ENCODE peak calls at places on chromosomes 5 and 9, in six cellular contexts. One of them, this sample, is unnamed.

GRCh38 chr9:35811364-35812024 is 568 bp downstream of the SPAG8 start:
- DNase-seq in WTC11: no peak
- DNase-seq in HepG2: no peak
- DNase-seq in HCT116: no peak
- DNase-seq in K562: no peak
- DNase-seq in GM12878: no peak
- DNase-seq in this sample: no peak

GRCh38 chr5:180208038-180208434 is 975 bp downstream of the RASGEF1C start:
- DNase-seq in WTC11: no peak
- DNase-seq in HepG2: no peak
- DNase-seq in HCT116: no peak
- DNase-seq in K562: no peak
- DNase-seq in GM12878: no peak
- DNase-seq in this sample: no peak

GRCh38 chr5:187617-188451 is 3.5 kb upstream of the LRRC14B start:
- DNase-seq in WTC11: no peak
- DNase-seq in HepG2: no peak
- DNase-seq in HCT116: no peak
- DNase-seq in K562: no peak
- DNase-seq in GM12878: no peak
- DNase-seq in this sample: no peak

GRCh38 chr5:154972476-154973080 is 31.7 kb downstream of the MRPL22 start:
- DNase-seq in WTC11: peak; percentile 32
- DNase-seq in HepG2: peak; percentile 35
- DNase-seq in HCT116: peak; percentile 35
- DNase-seq in K562: peak; percentile 54
- DNase-seq in GM12878: no peak
- DNase-seq in this sample: no peak

GRCh38 chr5:141431286-141431685 is 979 bp downstream of the PCDHGA12 start:
- DNase-seq in WTC11: no peak
- DNase-seq in HepG2: no peak
- DNase-seq in HCT116: no peak
- DNase-seq in K562: no peak
- DNase-seq in GM12878: no peak
- DNase-seq in this sample: no peak

GRCh38 chr5:135435467-135436330 is 11.4 kb downstream of the DCANP1 start:
- DNase-seq in WTC11: no peak
- DNase-seq in HepG2: no peak
- DNase-seq in HCT116: no peak
- DNase-seq in K562: no peak
- DNase-seq in GM12878: no peak
- DNase-seq in this sample: no peak

GRCh38 chr5:144156767-144157171 is 13.7 kb downstream of the YIPF5 start:
- DNase-seq in WTC11: no peak
- DNase-seq in HepG2: no peak
- DNase-seq in HCT116: no peak
- DNase-seq in K562: no peak
- DNase-seq in GM12878: no peak
- DNase-seq in this sample: no peak

GRCh38 chr5:124139477-124139876 is 607.0 kb downstream of the ZNF608 start:
- DNase-seq in WTC11: no peak
- DNase-seq in HepG2: no peak
- DNase-seq in HCT116: no peak
- DNase-seq in K562: no peak
- DNase-seq in GM12878: no peak
- DNase-seq in this sample: no peak

GRCh38 chr5:145947581-145947980 is 11.2 kb downstream of the SH3RF2 start:
- DNase-seq in WTC11: no peak
- DNase-seq in HepG2: no peak
- DNase-seq in HCT116: no peak
- DNase-seq in K562: no peak
- DNase-seq in GM12878: no peak
- DNase-seq in this sample: no peak

GRCh38 chr5:160165137-160166068 is 46.2 kb upstream of the PWWP2A start:
- DNase-seq in WTC11: peak; percentile 64
- DNase-seq in HepG2: peak; percentile 82
- DNase-seq in HCT116: peak; percentile 95
- DNase-seq in K562: peak; percentile 37
- DNase-seq in GM12878: no peak
- DNase-seq in this sample: no peak

GRCh38 chr5:103744159-103744558 is 181.6 kb upstream of the NUDT12 start:
- DNase-seq in WTC11: no peak
- DNase-seq in HepG2: no peak
- DNase-seq in HCT116: no peak
- DNase-seq in K562: no peak
- DNase-seq in GM12878: no peak
- DNase-seq in this sample: no peak

GRCh38 chr5:153480401-153480800 is 10.1 kb upstream of the GRIA1 start:
- DNase-seq in WTC11: no peak
- DNase-seq in HepG2: no peak
- DNase-seq in HCT116: no peak
- DNase-seq in K562: no peak
- DNase-seq in GM12878: peak; percentile 58
- DNase-seq in this sample: no peak

DNA sequence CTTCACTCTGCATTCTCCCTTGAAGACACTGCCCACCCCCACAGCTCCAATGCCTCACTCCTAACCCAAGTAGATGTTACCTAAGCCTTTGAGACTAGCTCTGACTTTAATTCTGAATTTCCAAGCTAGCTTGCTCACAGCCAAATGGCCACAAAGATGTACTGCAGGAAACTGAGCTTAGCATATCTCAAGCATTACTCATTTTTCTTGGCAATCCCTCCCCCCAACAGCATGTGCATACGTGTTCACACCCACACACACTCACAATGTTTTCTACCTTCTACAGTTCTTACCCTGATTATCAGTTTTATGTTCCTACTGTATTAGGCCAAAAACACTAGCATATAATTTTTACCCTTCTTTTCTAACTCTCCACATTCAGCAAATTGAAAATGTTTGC is 13.7 kb upstream of the GRIA1 start:
- DNase-seq in WTC11: no peak
- DNase-seq in HepG2: no peak
- DNase-seq in HCT116: peak; percentile 40
- DNase-seq in K562: no peak
- DNase-seq in GM12878: no peak
- DNase-seq in this sample: no peak
- TF ChIP-seq ATF3 in WTC11: no peak
- TF ChIP-seq ATF3 in HepG2: no peak
- TF ChIP-seq ATF3 in HCT116: no peak
- TF ChIP-seq ATF3 in K562: no peak
- TF ChIP-seq ATF3 in GM12878: no peak
- TF ChIP-seq ATF3 in this sample: no peak

GRCh38 chr9:113656771-113657670 is 193.5 kb downstream of the RGS3 start:
- DNase-seq in WTC11: no peak
- DNase-seq in HepG2: peak; percentile 36
- DNase-seq in HCT116: no peak
- DNase-seq in K562: no peak
- DNase-seq in GM12878: no peak
- DNase-seq in this sample: no peak

GRCh38 chr9:113659039-113659438 is 195.5 kb downstream of the RGS3 start:
- DNase-seq in WTC11: no peak
- DNase-seq in HepG2: no peak
- DNase-seq in HCT116: no peak
- DNase-seq in K562: no peak
- DNase-seq in GM12878: no peak
- DNase-seq in this sample: no peak

GRCh38 chr9:113658565-113658935 is 195.0 kb downstream of the RGS3 start:
- DNase-seq in WTC11: no peak
- DNase-seq in HepG2: no peak
- DNase-seq in HCT116: no peak
- DNase-seq in K562: no peak
- DNase-seq in GM12878: no peak
- DNase-seq in this sample: no peak

GRCh38 chr9:113659740-113660139 is 196.2 kb downstream of the RGS3 start:
- DNase-seq in WTC11: no peak
- DNase-seq in HepG2: no peak
- DNase-seq in HCT116: no peak
- DNase-seq in K562: no peak
- DNase-seq in GM12878: no peak
- DNase-seq in this sample: no peak

DNA sequence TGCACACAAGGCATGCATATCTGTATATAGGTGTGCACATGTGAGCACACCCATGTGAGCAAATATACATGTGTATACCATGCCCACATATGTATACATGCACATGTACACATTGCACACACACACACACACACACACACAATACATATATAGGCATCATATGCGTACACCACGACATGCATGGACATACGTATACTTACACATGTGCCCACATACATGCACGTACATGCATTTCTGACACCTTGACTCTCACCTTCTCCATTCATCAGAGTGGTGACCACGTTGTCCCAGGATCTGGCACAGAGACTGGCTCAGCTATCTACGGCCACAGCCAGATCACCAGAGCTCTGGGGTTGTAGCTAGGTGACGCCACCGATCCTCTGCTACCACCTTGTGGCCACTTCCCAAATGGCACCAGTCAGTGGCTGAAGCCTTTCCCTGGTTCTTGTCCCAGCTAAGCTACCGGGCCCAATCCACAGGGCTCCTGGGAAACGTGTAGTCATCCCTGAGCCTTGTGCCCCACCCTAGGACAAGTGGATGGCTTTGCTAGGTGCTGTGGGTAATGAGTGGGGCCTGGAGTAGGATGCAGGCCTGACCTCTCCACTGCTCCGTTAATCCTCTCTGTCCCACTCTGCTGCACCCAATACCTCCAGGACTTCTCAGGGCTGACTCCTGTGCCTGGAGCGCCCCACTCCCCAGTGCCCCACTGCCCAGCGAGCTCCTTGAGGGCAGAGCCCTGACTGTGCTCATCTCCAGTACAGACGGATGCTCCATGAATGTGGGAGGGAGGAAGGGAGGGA is 194.4 kb downstream of the RGS3 start:
- DNase-seq in WTC11: peak; percentile 92
- DNase-seq in HepG2: peak; percentile 73
- DNase-seq in HCT116: peak; percentile 75
- DNase-seq in K562: peak; percentile 82
- DNase-seq in GM12878: peak; percentile 39
- DNase-seq in this sample: peak; percentile 98
- TF ChIP-seq ATF3 in WTC11: no peak
- TF ChIP-seq ATF3 in HepG2: no peak
- TF ChIP-seq ATF3 in HCT116: no peak
- TF ChIP-seq ATF3 in K562: no peak
- TF ChIP-seq ATF3 in GM12878: no peak
- TF ChIP-seq ATF3 in this sample: no peak

DNA sequence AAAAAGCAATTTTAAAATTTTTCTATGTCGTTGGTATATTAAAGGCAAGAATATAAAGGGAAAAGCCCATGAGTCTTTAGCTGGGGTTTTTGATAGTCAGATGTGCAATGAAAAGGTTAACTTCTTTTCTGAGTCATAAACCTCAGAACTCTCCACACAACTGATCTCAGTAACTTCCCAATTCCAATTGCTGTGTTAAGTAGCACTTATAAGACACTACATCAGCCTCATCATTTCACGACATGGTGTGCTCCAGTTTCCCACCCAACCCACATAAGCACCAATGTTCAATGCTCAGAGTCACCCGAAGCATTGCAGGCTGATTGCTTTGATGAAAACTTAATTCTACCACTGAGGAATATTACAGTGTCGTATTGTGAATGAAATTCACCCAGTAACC is 155.8 kb downstream of the TSSK1B start:
- DNase-seq in WTC11: no peak
- DNase-seq in HepG2: no peak
- DNase-seq in HCT116: no peak
- DNase-seq in K562: no peak
- DNase-seq in GM12878: no peak
- DNase-seq in this sample: no peak
- TF ChIP-seq ATF3 in WTC11: no peak
- TF ChIP-seq ATF3 in HepG2: no peak
- TF ChIP-seq ATF3 in HCT116: no peak
- TF ChIP-seq ATF3 in K562: no peak
- TF ChIP-seq ATF3 in GM12878: no peak
- TF ChIP-seq ATF3 in this sample: no peak

GRCh38 chr5:2044041-2044440 is 161.3 kb upstream of the IRX4 start:
- DNase-seq in WTC11: no peak
- DNase-seq in HepG2: no peak
- DNase-seq in HCT116: no peak
- DNase-seq in K562: no peak
- DNase-seq in GM12878: no peak
- DNase-seq in this sample: no peak

GRCh38 chr5:2039180-2039531 is 156.4 kb upstream of the IRX4 start:
- DNase-seq in WTC11: peak; percentile 42
- DNase-seq in HepG2: no peak
- DNase-seq in HCT116: no peak
- DNase-seq in K562: no peak
- DNase-seq in GM12878: no peak
- DNase-seq in this sample: no peak

GRCh38 chr5:2036885-2037284 is 154.2 kb upstream of the IRX4 start:
- DNase-seq in WTC11: no peak
- DNase-seq in HepG2: no peak
- DNase-seq in HCT116: no peak
- DNase-seq in K562: no peak
- DNase-seq in GM12878: no peak
- DNase-seq in this sample: no peak

DNA sequence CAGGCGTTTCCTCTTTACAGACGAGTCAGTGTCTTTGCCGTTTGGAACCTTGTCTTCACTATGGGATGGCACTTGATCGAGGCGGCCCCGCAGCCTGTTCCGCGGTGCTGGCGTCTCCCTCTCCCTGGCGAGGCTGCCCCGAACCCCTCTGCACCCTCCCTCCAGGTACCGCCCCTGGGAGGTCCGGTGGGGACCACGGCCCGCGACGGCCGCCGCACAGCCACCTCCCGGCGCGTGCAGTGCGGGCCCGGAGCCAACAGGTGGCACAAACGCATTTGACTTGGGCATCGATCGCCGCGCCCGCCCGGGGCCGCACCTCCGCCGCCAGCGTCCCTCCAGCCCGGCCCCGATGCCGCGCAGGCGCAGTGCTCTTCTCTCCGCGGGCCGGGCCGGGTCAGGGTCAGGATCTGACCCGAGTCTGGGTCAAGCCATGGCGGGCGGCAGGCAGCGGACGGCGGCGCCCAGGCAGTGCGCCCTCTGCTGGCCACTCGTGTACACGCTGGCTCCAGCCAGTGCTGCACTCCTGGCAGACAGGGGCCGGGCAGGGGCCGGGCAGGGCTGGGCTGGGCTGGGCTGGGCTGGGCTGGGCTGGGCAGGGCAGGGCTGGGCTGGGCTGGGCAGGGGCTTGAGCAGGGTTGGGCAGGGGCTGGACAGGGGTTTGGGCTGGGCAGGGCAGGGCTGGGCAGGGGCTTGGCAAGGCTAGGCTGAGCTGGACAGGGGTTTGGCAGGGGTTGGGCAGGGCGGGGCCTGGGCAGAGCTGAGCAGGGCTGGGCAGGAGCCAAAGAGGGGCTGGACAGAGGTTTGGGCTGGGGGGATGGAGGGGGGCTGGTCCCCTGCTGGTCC is 155.8 kb upstream of the IRX4 start:
- DNase-seq in WTC11: peak; percentile 93
- DNase-seq in HepG2: peak; percentile 45
- DNase-seq in HCT116: peak; percentile 33
- DNase-seq in K562: peak; percentile 79
- DNase-seq in GM12878: no peak
- DNase-seq in this sample: peak; percentile 80
- TF ChIP-seq ATF3 in WTC11: no peak
- TF ChIP-seq ATF3 in HepG2: no peak
- TF ChIP-seq ATF3 in HCT116: no peak
- TF ChIP-seq ATF3 in K562: no peak
- TF ChIP-seq ATF3 in GM12878: no peak
- TF ChIP-seq ATF3 in this sample: no peak

GRCh38 chr5:13910227-13910626 is 34.3 kb downstream of the DNAH5 start:
- DNase-seq in WTC11: no peak
- DNase-seq in HepG2: no peak
- DNase-seq in HCT116: no peak
- DNase-seq in K562: no peak
- DNase-seq in GM12878: no peak
- DNase-seq in this sample: no peak
- TF ChIP-seq ATF3 in WTC11: no peak
- TF ChIP-seq ATF3 in HepG2: no peak
- TF ChIP-seq ATF3 in HCT116: no peak
- TF ChIP-seq ATF3 in K562: no peak
- TF ChIP-seq ATF3 in GM12878: no peak
- TF ChIP-seq ATF3 in this sample: no peak

GRCh38 chr9:32378496-32378895 is 5.9 kb upstream of the ACO1 start:
- DNase-seq in WTC11: no peak
- DNase-seq in HepG2: peak; percentile 76
- DNase-seq in HCT116: peak; percentile 71
- DNase-seq in K562: peak; percentile 66
- DNase-seq in GM12878: peak; percentile 40
- DNase-seq in this sample: no peak
- TF ChIP-seq ATF3 in WTC11: no peak
- TF ChIP-seq ATF3 in HepG2: no peak
- TF ChIP-seq ATF3 in HCT116: no peak
- TF ChIP-seq ATF3 in K562: no peak
- TF ChIP-seq ATF3 in GM12878: no peak
- TF ChIP-seq ATF3 in this sample: no peak

This sample was measured in H1.